ENCODE peak calls at places on chromosomes 12 and 14, in nine cellular contexts. X is sciatic nerve; U is tibial nerve; S is right cardiac atrium; H is activated CD4-positive, alpha-beta T cell treated with anti-CD3 and anti-CD28 coated beads, Interleukin-2, amount 50 U/mL, for 4 hours; F is stimulated activated CD4-positive, alpha-beta T cell treated with anti-CD3 and anti-CD28 coated beads, Interleukin-12 subunit alpha, Interleukin-12 subunit beta, amount 100 ng/mL, for 24 hours; O is astrocyte of the spinal cord; N is HFF-Myc; R is H4. I is an unnamed sample.

GRCh38 chr14:91484186-91484585 is 25.9 kb downstream of the PPP4R3A start:
- DNase-seq in X (no peak), U (no peak), S (no peak), H (no peak), F (no peak), O (no peak), N (no peak), R (no peak), I (no peak)

GRCh38 chr12:94111290-94111689 is 37.1 kb upstream of the PLXNC1 start:
- DNase-seq in X (no peak), U (no peak), S (no peak), H (no peak), F (no peak), O (no peak), N (no peak), R (no peak), I (no peak)

GRCh38 chr12:67958187-67958586 is 31.1 kb upstream of the IFNG-AS1 start:
- DNase-seq in X (no peak), U (no peak), S (no peak), H (no peak), F (no peak), O (no peak), N (no peak), R (no peak), I (no peak)

GRCh38 chr12:55955800-55956508 is 9.9 kb downstream of the PMEL start:
- DNase-seq in X (no peak), U (no peak), S (no peak), H (peak; percentile 36), F (no peak), O (peak; percentile 46), N (no peak), R (no peak), I (no peak)

GRCh38 chr14:90495357-90496276 is 98.8 kb downstream of the CALM1 start:
- DNase-seq in X (peak; percentile 65), U (peak; percentile 67), S (peak; percentile 46), H (peak; percentile 21), F (no peak), O (peak; percentile 74), N (peak; percentile 52), R (peak; percentile 43), I (no peak)

GRCh38 chr12:52667509-52667908 is 12.7 kb downstream of the KRT1 start:
- DNase-seq in X (no peak), U (no peak), S (no peak), H (no peak), F (no peak), O (no peak), N (no peak), R (no peak), I (no peak)

GRCh38 chr12:16857456-16857923 is 251.5 kb upstream of the LMO3 start:
- DNase-seq in X (no peak), U (no peak), S (no peak), H (no peak), F (no peak), O (no peak), N (no peak), R (no peak), I (no peak)

GRCh38 chr14:31208546-31209424 is 1.2 kb upstream of the HECTD1 start:
- DNase-seq in X (no peak), U (no peak), S (no peak), H (peak; percentile 2), F (no peak), O (no peak), N (no peak), R (no peak), I (no peak)

GRCh38 chr14:95886366-95886765 is 9.7 kb downstream of the TUNAR start:
- DNase-seq in X (no peak), U (no peak), S (no peak), H (no peak), F (no peak), O (no peak), N (no peak), R (no peak), I (no peak)

GRCh38 chr12:6334940-6335450 is 6.9 kb downstream of the TNFRSF1A start:
- DNase-seq in X (no peak), U (no peak), S (no peak), H (no peak), F (no peak), O (no peak), N (no peak), R (peak; percentile 63), I (no peak)

GRCh38 chr12:71472441-71472911 is 32.9 kb downstream of the LGR5 start:
- DNase-seq in X (no peak), U (no peak), S (no peak), H (no peak), F (no peak), O (no peak), N (no peak), R (no peak), I (no peak)

GRCh38 chr14:33567736-33568124 is 383.1 kb downstream of the EGLN3 start:
- DNase-seq in X (no peak), U (no peak), S (no peak), H (no peak), F (no peak), O (peak; percentile 81), N (no peak), R (no peak), I (no peak)

GRCh38 chr12:124902916-124903315 is 11.5 kb downstream of the UBC start:
- DNase-seq in X (no peak), U (no peak), S (no peak), H (no peak), F (no peak), O (no peak), N (no peak), R (no peak), I (no peak)

GRCh38 chr14:37172024-37172869 is at the start of gene SLC25A21:
- DNase-seq in X (peak; percentile 83), U (peak; percentile 46), S (peak; percentile 91), H (no peak), F (no peak), O (peak; percentile 89), N (peak; percentile 44), R (no peak), I (peak; percentile 90)

GRCh38 chr12:4307593-4308333 is 13.2 kb upstream of the TIGAR start:
- DNase-seq in X (peak; percentile 72), U (peak; percentile 59), S (peak; percentile 83), H (no peak), F (no peak), O (peak; percentile 80), N (peak; percentile 57), R (peak; percentile 71), I (peak; percentile 72)